ENCODE peak calls at places on chromosomes 11 and 22, in four cellular contexts. One of them, this sample, is unnamed.

GRCh38 chr22:43832393-43833265 is 20.5 kb upstream of the EFCAB6 start:
- DNase-seq in cardiac muscle cell: no peak
- DNase-seq in keratinocyte: no peak
- DNase-seq in tibial nerve: no peak
- DNase-seq in this sample: no peak

GRCh38 chr11:462107-462890 is 12.2 kb downstream of the PTDSS2 start:
- DNase-seq in cardiac muscle cell: no peak
- DNase-seq in keratinocyte: no peak
- DNase-seq in tibial nerve: no peak
- DNase-seq in this sample: peak; percentile 59

GRCh38 chr11:78050964-78051831 is 12.5 kb upstream of the THRSP start:
- DNase-seq in cardiac muscle cell: no peak
- DNase-seq in keratinocyte: no peak
- DNase-seq in tibial nerve: no peak
- DNase-seq in this sample: no peak

GRCh38 chr11:121250843-121251242 is 41.7 kb upstream of the SC5D start:
- DNase-seq in cardiac muscle cell: no peak
- DNase-seq in keratinocyte: no peak
- DNase-seq in tibial nerve: no peak
- DNase-seq in this sample: no peak

GRCh38 chr11:123086315-123086714 is 24.4 kb upstream of the HSPA8 start:
- DNase-seq in cardiac muscle cell: peak; percentile 42
- DNase-seq in keratinocyte: no peak
- DNase-seq in tibial nerve: no peak
- DNase-seq in this sample: no peak

GRCh38 chr11:44771252-44771734 is 44.5 kb downstream of the TSPAN18 start:
- DNase-seq in cardiac muscle cell: no peak
- DNase-seq in keratinocyte: no peak
- DNase-seq in tibial nerve: no peak
- DNase-seq in this sample: no peak

GRCh38 chr22:37623075-37624016 is 14.7 kb downstream of the GGA1 start:
- DNase-seq in cardiac muscle cell: peak; percentile 78
- DNase-seq in keratinocyte: no peak
- DNase-seq in tibial nerve: no peak
- DNase-seq in this sample: peak; percentile 92

GRCh38 chr22:37454857-37455686 is 27.8 kb upstream of the ELFN2 start:
- DNase-seq in cardiac muscle cell: peak; percentile 74
- DNase-seq in keratinocyte: peak; percentile 25
- DNase-seq in tibial nerve: no peak
- DNase-seq in this sample: peak; percentile 75

GRCh38 chr11:61019818-61020405 is 48.4 kb downstream of the CD6 start:
- DNase-seq in cardiac muscle cell: no peak
- DNase-seq in keratinocyte: no peak
- DNase-seq in tibial nerve: no peak
- DNase-seq in this sample: no peak

GRCh38 chr22:39920134-39920743 is 19.4 kb downstream of the GRAP2 start:
- DNase-seq in cardiac muscle cell: no peak
- DNase-seq in keratinocyte: no peak
- DNase-seq in tibial nerve: no peak
- DNase-seq in this sample: no peak

GRCh38 chr11:64364435-64364834 is 5.5 kb downstream of the RPS6KA4 start:
- DNase-seq in cardiac muscle cell: no peak
- DNase-seq in keratinocyte: no peak
- DNase-seq in tibial nerve: no peak
- DNase-seq in this sample: no peak

GRCh38 chr11:96162816-96163499 is 180.0 kb downstream of the MAML2 start:
- DNase-seq in cardiac muscle cell: no peak
- DNase-seq in keratinocyte: no peak
- DNase-seq in tibial nerve: no peak
- DNase-seq in this sample: no peak

GRCh38 chr11:94649254-94649653 is 82.1 kb downstream of the PIWIL4 start:
- DNase-seq in cardiac muscle cell: no peak
- DNase-seq in keratinocyte: no peak
- DNase-seq in tibial nerve: no peak
- DNase-seq in this sample: no peak

GRCh38 chr11:77073328-77074001 is 6.7 kb downstream of the CAPN5 start:
- DNase-seq in cardiac muscle cell: peak; percentile 18
- DNase-seq in keratinocyte: peak; percentile 25
- DNase-seq in tibial nerve: peak; percentile 85
- DNase-seq in this sample: peak; percentile 78

GRCh38 chr11:16738949-16739262 is 459 bp downstream of the C11orf58 start:
- DNase-seq in cardiac muscle cell: no peak
- DNase-seq in keratinocyte: no peak
- DNase-seq in tibial nerve: no peak
- DNase-seq in this sample: no peak

GRCh38 chr11:109490953-109491733 is 69.2 kb downstream of the C11orf87 start:
- DNase-seq in cardiac muscle cell: no peak
- DNase-seq in keratinocyte: no peak
- DNase-seq in tibial nerve: no peak
- DNase-seq in this sample: no peak

GRCh38 chr11:43927925-43928707 is 14.3 kb upstream of the C11orf96 start:
- DNase-seq in cardiac muscle cell: no peak
- DNase-seq in keratinocyte: no peak
- DNase-seq in tibial nerve: no peak
- DNase-seq in this sample: no peak

GRCh38 chr22:32714458-32715250 is 86.9 kb upstream of the TIMP3 start:
- DNase-seq in cardiac muscle cell: peak; percentile 16
- DNase-seq in keratinocyte: no peak
- DNase-seq in tibial nerve: no peak
- DNase-seq in this sample: no peak

GRCh38 chr22:36746571-36746970 is 29.3 kb downstream of the IFT27 start:
- DNase-seq in cardiac muscle cell: no peak
- DNase-seq in keratinocyte: no peak
- DNase-seq in tibial nerve: no peak
- DNase-seq in this sample: peak; percentile 14

GRCh38 chr11:71279916-71280645 is 27.7 kb upstream of the SHANK2 start:
- DNase-seq in cardiac muscle cell: no peak
- DNase-seq in keratinocyte: no peak
- DNase-seq in tibial nerve: no peak
- DNase-seq in this sample: no peak

GRCh38 chr11:118200901-118201680 is 23.7 kb downstream of the JAML start:
- DNase-seq in cardiac muscle cell: no peak
- DNase-seq in keratinocyte: no peak
- DNase-seq in tibial nerve: no peak
- DNase-seq in this sample: no peak

GRCh38 chr11:128052912-128053641 is 534.3 kb downstream of the ETS1 start:
- DNase-seq in cardiac muscle cell: no peak
- DNase-seq in keratinocyte: no peak
- DNase-seq in tibial nerve: no peak
- DNase-seq in this sample: no peak

GRCh38 chr11:30016588-30017363 is at the start of gene KCNA4:
- DNase-seq in cardiac muscle cell: peak; percentile 76
- DNase-seq in keratinocyte: no peak
- DNase-seq in tibial nerve: no peak
- DNase-seq in this sample: no peak

GRCh38 chr22:43861529-43861928 is 784 bp downstream of the SULT4A1 start:
- DNase-seq in cardiac muscle cell: no peak
- DNase-seq in keratinocyte: no peak
- DNase-seq in tibial nerve: no peak
- DNase-seq in this sample: no peak

GRCh38 chr22:35258144-35258988 is 1.1 kb downstream of the HMGXB4 start:
- DNase-seq in cardiac muscle cell: peak; percentile 30
- DNase-seq in keratinocyte: no peak
- DNase-seq in tibial nerve: no peak
- DNase-seq in this sample: no peak

GRCh38 chr11:10076458-10077141 is 217.4 kb downstream of the SBF2 start:
- DNase-seq in cardiac muscle cell: peak; percentile 52
- DNase-seq in keratinocyte: peak; percentile 2
- DNase-seq in tibial nerve: no peak
- DNase-seq in this sample: peak; percentile 76

GRCh38 chr11:31598454-31598853 is 88.9 kb downstream of the ELP4 start:
- DNase-seq in cardiac muscle cell: no peak
- DNase-seq in keratinocyte: no peak
- DNase-seq in tibial nerve: no peak
- DNase-seq in this sample: no peak

GRCh38 chr11:123429851-123430735 is at the start of gene GRAMD1B:
- DNase-seq in cardiac muscle cell: peak; percentile 94
- DNase-seq in keratinocyte: no peak
- DNase-seq in tibial nerve: no peak
- DNase-seq in this sample: peak; percentile 58

GRCh38 chr22:19960491-19961200 is 19.0 kb upstream of the TXNRD2 start:
- DNase-seq in cardiac muscle cell: no peak
- DNase-seq in keratinocyte: no peak
- DNase-seq in tibial nerve: no peak
- DNase-seq in this sample: no peak

GRCh38 chr22:19958083-19959042 is 16.7 kb upstream of the TXNRD2 start:
- DNase-seq in cardiac muscle cell: no peak
- DNase-seq in keratinocyte: no peak
- DNase-seq in tibial nerve: no peak
- DNase-seq in this sample: peak; percentile 4

GRCh38 chr22:19957445-19957844 is 15.8 kb upstream of the TXNRD2 start:
- DNase-seq in cardiac muscle cell: no peak
- DNase-seq in keratinocyte: no peak
- DNase-seq in tibial nerve: no peak
- DNase-seq in this sample: no peak

GRCh38 chr22:19959587-19960490 is 18.2 kb upstream of the TXNRD2 start:
- DNase-seq in cardiac muscle cell: no peak
- DNase-seq in keratinocyte: no peak
- DNase-seq in tibial nerve: no peak
- DNase-seq in this sample: no peak

DNA sequence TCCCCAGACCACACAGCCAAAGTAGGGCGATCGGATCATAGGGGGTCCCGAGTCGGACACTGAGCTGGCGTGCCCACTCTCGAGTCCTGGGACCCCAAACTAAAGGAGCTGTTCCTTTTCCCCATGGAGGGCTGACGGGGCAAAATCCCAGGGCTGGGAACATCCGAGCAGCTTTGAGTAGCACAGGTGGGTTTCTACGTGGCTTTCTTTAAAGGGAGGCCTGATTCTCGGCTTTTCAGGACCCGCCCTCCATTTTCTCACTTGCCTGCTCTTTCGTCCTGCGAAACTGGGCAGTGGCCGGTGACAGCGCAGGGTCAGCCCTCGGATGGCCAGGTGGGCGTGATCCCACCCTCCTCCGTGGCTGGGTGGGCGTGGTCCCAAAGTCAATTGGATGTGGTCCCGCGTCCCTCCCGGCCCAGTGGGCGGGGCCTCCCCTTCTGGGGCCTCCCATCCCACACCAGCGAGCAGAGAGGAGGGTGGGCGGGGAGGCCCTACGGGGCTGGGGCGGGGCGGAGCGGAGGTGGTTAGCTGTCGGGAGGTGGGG is 17.5 kb upstream of the TXNRD2 start:
- DNase-seq in cardiac muscle cell: peak; percentile 99
- DNase-seq in keratinocyte: no peak
- DNase-seq in tibial nerve: peak; percentile 76
- DNase-seq in this sample: peak; percentile 75
- H3K4me3 ChIP-seq in cardiac muscle cell: peak overlapping the region; percentile 29
- H3K4me3 ChIP-seq in keratinocyte: no peak overlapping the region
- H3K4me3 ChIP-seq in tibial nerve: no peak overlapping the region
- H3K4me3 ChIP-seq in this sample: no peak overlapping the region

GRCh38 chr22:22933100-22933806 is 45.6 kb downstream of the IGLL5 start:
- DNase-seq in cardiac muscle cell: no peak
- DNase-seq in keratinocyte: no peak
- DNase-seq in tibial nerve: no peak
- DNase-seq in this sample: no peak

GRCh38 chr22:22930571-22931556 is 43.2 kb downstream of the IGLL5 start:
- DNase-seq in cardiac muscle cell: no peak
- DNase-seq in keratinocyte: no peak
- DNase-seq in tibial nerve: no peak
- DNase-seq in this sample: no peak

GRCh38 chr22:22932512-22932941 is 44.9 kb downstream of the IGLL5 start:
- DNase-seq in cardiac muscle cell: no peak
- DNase-seq in keratinocyte: no peak
- DNase-seq in tibial nerve: no peak
- DNase-seq in this sample: no peak

GRCh38 chr22:22930222-22930497 is 42.5 kb downstream of the IGLL5 start:
- DNase-seq in cardiac muscle cell: no peak
- DNase-seq in keratinocyte: no peak
- DNase-seq in tibial nerve: no peak
- DNase-seq in this sample: no peak

GRCh38 chr22:22931557-22932270 is 44.1 kb downstream of the IGLL5 start:
- DNase-seq in cardiac muscle cell: no peak
- DNase-seq in keratinocyte: no peak
- DNase-seq in tibial nerve: no peak
- DNase-seq in this sample: peak; percentile 39
- H3K4me1 ChIP-seq in cardiac muscle cell: no peaks in the 10 kb centered on the region
- H3K4me1 ChIP-seq in keratinocyte: no peaks in the 10 kb centered on the region
- H3K4me1 ChIP-seq in tibial nerve: peaks cover 5% of the 10 kb centered on the region
- H3K4me1 ChIP-seq in this sample: peaks cover 3% of the 10 kb centered on the region

DNA sequence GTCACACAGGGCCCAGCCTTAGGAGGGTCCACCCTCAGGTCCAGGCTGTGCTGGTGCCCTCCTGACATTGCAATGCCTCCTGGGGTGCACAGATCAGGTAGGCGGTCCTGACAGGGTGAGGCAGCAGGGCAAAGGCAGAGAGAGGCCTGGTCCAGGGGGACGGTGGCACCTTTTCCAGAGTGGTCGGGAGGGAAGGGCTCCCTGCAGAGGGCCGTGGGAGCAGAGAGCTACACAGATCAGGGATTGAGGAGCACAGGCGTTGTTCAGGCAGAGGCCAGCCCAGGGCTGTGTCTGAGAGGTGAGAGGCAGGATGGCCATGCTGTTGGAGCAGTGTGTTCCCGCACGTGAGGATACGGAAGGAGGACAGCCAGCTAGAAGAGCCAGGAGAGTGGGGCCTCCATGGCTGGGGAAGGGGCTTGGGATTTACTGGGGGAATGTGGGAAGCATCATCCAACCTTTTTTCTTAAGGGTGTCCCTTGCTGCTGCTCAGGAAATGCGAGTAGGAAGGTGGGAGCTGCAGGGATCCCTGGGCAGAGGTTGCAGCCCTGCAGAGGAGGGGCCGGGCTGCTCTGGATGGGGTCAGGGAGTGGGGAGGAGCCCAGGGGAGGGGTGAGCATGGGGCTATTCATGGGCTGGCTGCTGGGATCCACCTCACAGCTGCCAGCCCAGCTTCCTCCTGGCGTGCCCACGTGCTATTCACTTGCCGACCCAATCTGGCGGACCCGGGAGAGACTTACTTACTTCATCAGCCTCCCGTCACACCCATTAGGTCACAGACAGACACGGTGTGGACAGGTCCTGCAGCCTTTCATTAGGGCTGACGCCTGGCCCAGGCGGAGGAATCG is 1516.4 kb downstream of the TBC1D22A start:
- DNase-seq in cardiac muscle cell: no peak
- DNase-seq in keratinocyte: no peak
- DNase-seq in tibial nerve: no peak
- DNase-seq in this sample: no peak
- TF ChIP-seq CTCF in cardiac muscle cell: no peak
- TF ChIP-seq CTCF in keratinocyte: no peak
- TF ChIP-seq CTCF in tibial nerve: no peak
- TF ChIP-seq CTCF in this sample: no peak

GRCh38 chr11:72641522-72641899 is 32.7 kb downstream of the PDE2A start:
- DNase-seq in cardiac muscle cell: no peak
- DNase-seq in keratinocyte: no peak
- DNase-seq in tibial nerve: no peak
- DNase-seq in this sample: no peak

GRCh38 chr11:72646024-72646423 is 28.2 kb downstream of the PDE2A start:
- DNase-seq in cardiac muscle cell: no peak
- DNase-seq in keratinocyte: no peak
- DNase-seq in tibial nerve: no peak
- DNase-seq in this sample: peak; percentile 14

GRCh38 chr11:72641900-72642814 is 32.1 kb downstream of the PDE2A start:
- DNase-seq in cardiac muscle cell: peak; percentile 57
- DNase-seq in keratinocyte: peak; percentile 9
- DNase-seq in tibial nerve: no peak
- DNase-seq in this sample: no peak

GRCh38 chr11:72643547-72643946 is 30.7 kb downstream of the PDE2A start:
- DNase-seq in cardiac muscle cell: no peak
- DNase-seq in keratinocyte: peak; percentile 55
- DNase-seq in tibial nerve: no peak
- DNase-seq in this sample: no peak

GRCh38 chr11:72642815-72643511 is 31.3 kb downstream of the PDE2A start:
- DNase-seq in cardiac muscle cell: peak; percentile 72
- DNase-seq in keratinocyte: peak; percentile 4
- DNase-seq in tibial nerve: no peak
- DNase-seq in this sample: peak; percentile 92
- H3K4me3 ChIP-seq in cardiac muscle cell: peak overlapping the region; percentile 29
- H3K4me3 ChIP-seq in keratinocyte: peak overlapping the region; percentile 56
- H3K4me3 ChIP-seq in tibial nerve: peak overlapping the region; percentile 42
- H3K4me3 ChIP-seq in this sample: peak overlapping the region; percentile 33